ENCODE peak calls at places on chromosomes 6 and 20, in five cellular contexts. Z is GM23248, U is A549, D is gastrocnemius medialis, Q is K562. J is an unnamed sample.

GRCh38 chr6:45350186-45350585 is 22.1 kb downstream of the RUNX2 start:
- DNase-seq in D (no peak), U (no peak), Z (no peak), Q (no peak), J (no peak)

GRCh38 chr6:157937318-157937717 is 44.3 kb upstream of the SYNJ2 start:
- DNase-seq in Q (no peak), D (no peak), U (no peak), Z (no peak), J (no peak)

GRCh38 chr20:20204326-20204725 is 152.0 kb downstream of the CFAP61 start:
- DNase-seq in Q (no peak), U (no peak), Z (no peak), D (no peak), J (no peak)

GRCh38 chr6:146135167-146135566 is 106.3 kb downstream of the GRM1 start:
- DNase-seq in U (no peak), Z (no peak), Q (no peak), D (no peak), J (no peak)

GRCh38 chr6:139452176-139452876 is 77.9 kb upstream of the CITED2 start:
- DNase-seq in Z (peak; percentile 26), U (no peak), D (no peak), Q (no peak), J (no peak)

GRCh38 chr6:81753709-81754678 is 1.5 kb upstream of the TENT5A start:
- DNase-seq in Z (peak; percentile 84), D (peak; percentile 78), Q (peak; percentile 81), U (peak; percentile 51), J (peak; percentile 73)

GRCh38 chr6:31968326-31968725 is 3.6 kb downstream of the DXO start:
- DNase-seq in Z (no peak), Q (no peak), U (no peak), D (no peak), J (no peak)

GRCh38 chr6:89372506-89372901 is 20.0 kb upstream of the UBE2J1 start:
- DNase-seq in D (no peak), Z (no peak), Q (no peak), U (no peak), J (no peak)

GRCh38 chr20:6714202-6714800 is 53.2 kb upstream of the BMP2 start:
- DNase-seq in U (peak; percentile 14), Z (no peak), D (no peak), Q (peak; percentile 6), J (no peak)

GRCh38 chr6:113893866-113894265 is 36.7 kb downstream of the MARCKS start:
- DNase-seq in Z (no peak), Q (no peak), U (no peak), D (no peak), J (no peak)

GRCh38 chr6:170037541-170038250 is 253.2 kb downstream of the DLL1 start:
- DNase-seq in Q (no peak), U (no peak), D (peak; percentile 6), Z (peak; percentile 61), J (no peak)

GRCh38 chr6:78132681-78133410 is 480.0 kb downstream of the MEI4 start:
- DNase-seq in U (no peak), D (no peak), Q (no peak), Z (no peak), J (no peak)

GRCh38 chr6:154536922-154537449 is 26.5 kb upstream of the CNKSR3 start:
- DNase-seq in D (no peak), Z (no peak), Q (no peak), U (no peak), J (no peak)

GRCh38 chr6:5638666-5639065 is 368.1 kb downstream of the NRN1 start:
- DNase-seq in D (no peak), U (no peak), Q (no peak), Z (no peak), J (peak; percentile 13)

GRCh38 chr20:42179768-42180167 is 561.6 kb upstream of the CHD6 start:
- DNase-seq in Z (peak; percentile 5), U (peak; percentile 8), D (no peak), Q (peak; percentile 37), J (no peak)

GRCh38 chr20:52785678-52786077 is 186.5 kb upstream of the TSHZ2 start:
- DNase-seq in U (no peak), Q (no peak), D (no peak), Z (peak; percentile 23), J (no peak)

GRCh38 chr6:106773956-106774629 is 144.7 kb downstream of the QRSL1 start:
- DNase-seq in U (no peak), Z (peak; percentile 2), D (no peak), Q (no peak), J (no peak)

GRCh38 chr6:143098054-143098673 is 37.5 kb downstream of the AIG1 start:
- DNase-seq in Q (peak; percentile 15), D (no peak), U (no peak), Z (no peak), J (no peak)

GRCh38 chr20:33875534-33876026 is 64.4 kb downstream of the CHMP4B start:
- DNase-seq in Q (no peak), U (no peak), Z (no peak), D (no peak), J (no peak)

DNA sequence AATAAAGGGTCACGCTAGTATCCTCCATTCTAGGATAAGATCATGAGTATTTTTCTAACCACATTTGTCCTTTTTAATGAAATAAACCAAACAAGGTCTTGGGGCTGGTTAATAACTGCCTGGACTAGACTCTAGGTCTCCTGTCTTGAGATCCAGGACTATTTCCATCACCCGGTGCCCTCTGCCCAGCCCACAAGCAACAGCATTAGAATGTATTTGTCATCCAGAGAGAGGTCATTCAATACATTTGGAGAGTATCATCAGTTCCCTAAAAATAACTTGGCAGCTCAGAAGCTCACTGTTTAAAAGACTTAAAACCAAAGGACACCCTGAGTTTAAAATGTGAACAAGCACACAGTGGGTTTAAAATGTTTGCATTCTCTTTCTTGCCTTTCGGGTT is 4.4 kb upstream of the RBM24 start:
- DNase-seq in U (no peak), Z (peak; percentile 60), Q (no peak), D (peak; percentile 78), J (no peak)
- H3K27ac ChIP-seq in U (peak overlapping the region; percentile 13), Z (peak overlapping the region; percentile 83), Q (no peak overlapping the region), D (peak overlapping the region; percentile 93), J (no peak overlapping the region)

GRCh38 chr6:163744256-163744925 is 329.9 kb downstream of the QKI start:
- DNase-seq in Z (no peak), U (no peak), D (no peak), Q (no peak), J (no peak)
- H3K27ac ChIP-seq in Z (no peak overlapping the region), U (no peak overlapping the region), D (no peak overlapping the region), Q (no peak overlapping the region), J (no peak overlapping the region)

DNA sequence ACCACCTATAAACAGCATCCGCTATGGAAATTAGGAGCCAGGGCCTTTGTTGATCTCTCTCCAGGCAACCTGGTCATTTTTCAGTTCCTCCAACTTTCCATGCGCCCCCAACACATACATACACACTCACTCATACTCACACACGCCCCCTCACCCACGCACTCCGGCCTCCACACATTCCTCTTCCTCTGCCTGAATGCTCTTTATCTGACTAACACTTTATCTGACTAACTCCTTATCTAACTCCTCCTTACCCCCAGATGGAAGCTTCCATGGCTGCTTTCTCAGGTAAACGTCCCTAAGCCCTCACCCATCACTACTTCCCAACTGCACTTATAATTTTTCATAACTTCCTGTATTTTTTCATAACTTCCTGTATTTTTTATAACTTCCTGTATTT is 17.4 kb downstream of the CASS4 start:
- DNase-seq in U (no peak), Q (peak; percentile 76), D (no peak), Z (peak; percentile 84), J (no peak)
- H3K27ac ChIP-seq in U (no peak overlapping the region), Q (peak overlapping the region; percentile 50), D (no peak overlapping the region), Z (peak overlapping the region; percentile 87), J (no peak overlapping the region)

GRCh38 chr20:10636326-10636818 is 37.4 kb downstream of the JAG1 start:
- DNase-seq in Z (peak; percentile 25), D (no peak), Q (no peak), U (no peak), J (no peak)
- H3K27ac ChIP-seq in Z (peak overlapping the region; percentile 51), D (peak overlapping the region; percentile 64), Q (no peak overlapping the region), U (no peak overlapping the region), J (no peak overlapping the region)

DNA sequence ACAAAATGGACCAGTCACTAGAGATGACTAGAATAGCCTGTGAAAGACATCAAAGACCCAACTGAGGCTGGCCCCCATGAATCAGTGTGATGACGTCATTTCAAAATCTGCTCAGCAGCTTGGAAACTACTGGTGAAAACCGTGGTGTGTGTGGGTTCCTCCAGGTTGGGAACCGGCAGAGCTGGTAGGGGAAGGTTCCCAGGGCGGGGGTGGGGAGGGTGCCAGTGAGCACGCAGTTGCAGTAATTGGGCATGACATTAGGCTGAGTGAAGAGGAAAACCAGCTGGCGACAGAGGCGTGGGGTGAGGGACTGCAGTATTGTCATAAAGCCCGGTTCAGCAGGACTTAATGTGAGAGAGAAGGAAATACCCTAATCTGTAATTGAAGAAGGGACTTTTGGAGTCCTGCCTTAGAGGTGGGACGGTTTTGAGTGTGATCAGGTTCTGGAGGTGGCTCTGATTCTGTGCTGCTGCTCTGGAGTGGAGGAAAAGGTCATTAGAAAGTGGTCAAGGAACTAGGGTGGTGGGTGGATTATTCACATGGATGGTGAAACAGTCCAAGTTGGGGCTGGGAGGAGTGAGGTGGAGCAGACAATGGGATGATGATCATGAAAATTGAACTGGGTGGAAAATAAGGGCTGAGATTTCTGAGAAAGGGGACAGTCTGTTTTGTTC is 52.0 kb upstream of the MTHFD1L start:
- DNase-seq in Q (no peak), D (no peak), Z (peak; percentile 82), U (peak; percentile 5), J (no peak)
- H3K27ac ChIP-seq in Q (no peak overlapping the region), D (peak overlapping the region; percentile 55), Z (peak overlapping the region; percentile 36), U (peak overlapping the region; percentile 71), J (peak overlapping the region; percentile 30)

J was measured in substantia nigra.